ENCODE peak calls at places on chromosomes 2 and 18, in seven cellular contexts. M is right lobe of liver, A is cardiac muscle cell, E is HCT116, G is uterus, C is IMR-90, F is fibroblast of pulmonary artery. V is an unnamed sample.

GRCh38 chr2:21422050-21422449 is 298.3 kb downstream of the TDRD15 start:
- DNase-seq in M (peak; percentile 37), A (peak; percentile 67), E (no peak), G (no peak), C (peak; percentile 27), F (no peak), V (no peak)

GRCh38 chr18:66990909-66991308 is 387.0 kb upstream of the CDH19 start:
- DNase-seq in M (no peak), A (no peak), E (no peak), G (no peak), C (no peak), F (no peak), V (no peak)

GRCh38 chr2:147715807-147716206 is 129.0 kb upstream of the ACVR2A start:
- DNase-seq in M (no peak), A (no peak), E (no peak), G (no peak), C (no peak), F (no peak), V (peak; percentile 82)

GRCh38 chr2:29060491-29060890 is 13.8 kb downstream of the PCARE start:
- DNase-seq in M (no peak), A (no peak), E (no peak), G (no peak), C (no peak), F (no peak), V (no peak)

GRCh38 chr2:238032755-238033337 is 28.0 kb upstream of the SCLY start:
- DNase-seq in M (no peak), A (no peak), E (no peak), G (no peak), C (no peak), F (no peak), V (no peak)

GRCh38 chr2:90221300-90221651 is 1529.8 kb downstream of the RPIA start:
- DNase-seq in M (no peak), A (no peak), E (no peak), G (no peak), C (no peak), F (no peak), V (no peak)

GRCh38 chr2:158542577-158542976 is 85.8 kb downstream of the PKP4 start:
- DNase-seq in M (no peak), A (no peak), E (no peak), G (no peak), C (no peak), F (no peak), V (no peak)

GRCh38 chr2:218745559-218746469 is 35.2 kb downstream of the TTLL4 start:
- DNase-seq in M (no peak), A (no peak), E (peak; percentile 12), G (no peak), C (peak; percentile 65), F (peak; percentile 90), V (peak; percentile 55)

GRCh38 chr2:54773233-54773632 is 49.8 kb downstream of the EML6 start:
- DNase-seq in M (no peak), A (no peak), E (no peak), G (no peak), C (no peak), F (no peak), V (no peak)

GRCh38 chr18:63198098-63198760 is 121.3 kb downstream of the BCL2 start:
- DNase-seq in M (no peak), A (no peak), E (no peak), G (no peak), C (no peak), F (no peak), V (no peak)

GRCh38 chr18:63197246-63197791 is 122.2 kb downstream of the BCL2 start:
- DNase-seq in M (no peak), A (no peak), E (no peak), G (no peak), C (no peak), F (no peak), V (no peak)

GRCh38 chr18:63202814-63203213 is 116.8 kb downstream of the BCL2 start:
- DNase-seq in M (no peak), A (peak; percentile 49), E (no peak), G (no peak), C (no peak), F (no peak), V (no peak)

GRCh38 chr18:63198868-63199742 is 120.5 kb downstream of the BCL2 start:
- DNase-seq in M (no peak), A (no peak), E (no peak), G (no peak), C (no peak), F (no peak), V (no peak)

GRCh38 chr18:63199743-63200241 is 119.8 kb downstream of the BCL2 start:
- DNase-seq in M (no peak), A (no peak), E (no peak), G (no peak), C (no peak), F (no peak), V (no peak)
- H3K4me3 ChIP-seq in M (no peak overlapping the region), A (no peak overlapping the region), E (no peak overlapping the region), G (no peak overlapping the region), C (no peak overlapping the region), F (no peak overlapping the region), V (no peak overlapping the region)

GRCh38 chr2:85022232-85022631 is 51.3 kb downstream of the KCMF1 start:
- DNase-seq in M (no peak), A (no peak), E (no peak), G (no peak), C (no peak), F (no peak), V (no peak)
- TF ChIP-seq CTCF in M (no peak), A (no peak), E (no peak), G (no peak), C (no peak), F (no peak), V (no peak)

DNA sequence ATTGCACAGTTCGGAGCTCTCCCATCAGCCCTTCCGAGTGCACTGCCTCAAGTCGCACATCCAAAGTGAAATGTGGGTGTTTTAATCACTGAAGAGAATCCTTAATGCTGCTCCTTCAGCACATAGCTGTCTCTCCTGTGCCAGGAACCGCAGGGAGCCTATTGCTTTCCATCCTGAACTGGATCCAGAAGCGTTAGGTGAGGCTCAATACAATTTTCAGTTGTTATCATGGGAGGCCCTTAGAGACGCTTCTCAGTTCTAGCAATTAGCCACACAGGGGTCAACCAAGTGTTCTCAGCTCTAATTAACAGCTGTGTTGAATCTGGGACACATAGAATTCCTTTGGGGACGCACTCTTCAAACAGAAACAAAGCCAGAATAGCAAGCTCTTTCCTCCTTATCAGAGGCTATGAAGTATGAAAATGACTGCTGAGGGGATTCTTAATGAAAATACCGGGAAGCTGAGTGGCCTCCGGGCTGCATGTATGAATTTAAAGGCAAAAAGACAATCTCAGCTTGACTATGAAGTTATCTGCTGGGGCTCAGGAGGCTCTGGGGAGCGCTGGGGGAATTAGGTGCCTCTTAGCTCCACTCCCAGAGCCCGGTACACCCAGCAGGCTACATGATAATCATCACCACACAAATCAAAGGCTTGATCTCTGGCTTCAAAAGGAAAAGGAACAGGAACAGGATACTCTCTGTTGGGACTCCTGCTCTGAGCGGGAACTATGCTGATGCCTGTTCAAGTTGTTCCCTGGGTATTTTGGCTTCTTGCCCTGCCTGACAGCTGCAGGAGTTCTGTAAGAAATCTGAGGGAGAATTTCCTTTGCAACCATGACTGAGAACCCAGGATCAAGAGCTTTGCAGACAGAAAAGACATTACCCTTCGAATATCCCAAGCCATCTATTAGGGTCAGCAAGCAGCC is 55.4 kb upstream of the NCOA1 start:
- DNase-seq in M (no peak), A (peak; percentile 43), E (no peak), G (peak; percentile 62), C (peak; percentile 65), F (peak; percentile 82), V (peak; percentile 64)
- H3K4me3 ChIP-seq in M (no peak overlapping the region), A (no peak overlapping the region), E (no peak overlapping the region), G (no peak overlapping the region), C (no peak overlapping the region), F (no peak overlapping the region), V (no peak overlapping the region)

DNA sequence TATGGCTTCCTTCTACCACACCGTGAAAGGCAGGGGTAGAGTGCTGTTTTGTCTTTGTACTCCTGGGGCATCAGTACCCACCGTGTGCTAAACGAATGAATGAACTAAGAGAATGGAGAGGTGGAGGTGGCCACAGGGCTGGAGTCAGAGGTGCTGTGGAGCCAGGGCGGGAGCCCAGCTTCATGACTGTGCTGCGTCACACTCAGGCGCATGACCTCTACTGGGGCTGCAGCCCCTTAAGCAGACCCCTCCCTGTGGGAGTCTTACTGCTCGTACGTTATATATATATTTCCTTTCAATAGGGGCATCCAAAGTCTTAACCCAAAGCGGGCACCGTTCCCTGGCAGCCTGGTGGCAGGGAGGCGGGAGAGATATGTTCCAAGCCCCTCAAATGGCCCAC is 18.0 kb upstream of the LBH start:
- DNase-seq in M (no peak), A (no peak), E (no peak), G (no peak), C (no peak), F (no peak), V (no peak)
- TF ChIP-seq CTCF in M (no peak), A (no peak), E (no peak), G (no peak), C (no peak), F (no peak), V (no peak)

V was measured in fibroblast of lung.